ENCODE peak calls at places on chromosomes 1 and 21, in four cellular contexts. Z is brain microvascular endothelial cell, J is ovary, A is aorta. F is an unnamed sample.

GRCh38 chr1:213564215-213564659 is 423.5 kb upstream of the PROX1 start:
- DNase-seq in Z (no peak), A (no peak), J (no peak), F (no peak)

GRCh38 chr1:89990976-89991831 is 3.7 kb upstream of the ZNF326 start:
- DNase-seq in J (no peak), A (no peak), Z (no peak), F (no peak)

GRCh38 chr1:66434096-66434495 is 99.9 kb upstream of the SGIP1 start:
- DNase-seq in A (no peak), J (no peak), Z (no peak), F (no peak)

GRCh38 chr1:9252999-9253398 is 18.4 kb downstream of the H6PD start:
- DNase-seq in Z (no peak), J (no peak), A (peak), F (no peak)

GRCh38 chr21:46362946-46363345 is 39.0 kb downstream of the PCNT start:
- DNase-seq in J (no peak), A (no peak), Z (no peak), F (no peak)

GRCh38 chr1:41925712-41926111 is 7.0 kb upstream of the HIVEP3 start:
- DNase-seq in J (no peak), A (no peak), Z (no peak), F (no peak)

GRCh38 chr1:2135425-2135824 is 59.1 kb downstream of the FAAP20 start:
- DNase-seq in J (peak), Z (peak), A (peak), F (peak)

GRCh38 chr1:181936768-181937581 is 124.5 kb downstream of the ZNF648 start:
- DNase-seq in Z (no peak), J (no peak), A (no peak), F (no peak)

GRCh38 chr1:13623021-13623637 is 39.5 kb downstream of the PDPN start:
- DNase-seq in Z (no peak), J (no peak), A (no peak), F (no peak)

GRCh38 chr1:53982034-53982761 is 35.8 kb downstream of the LDLRAD1 start:
- DNase-seq in Z (peak), A (no peak), J (peak), F (peak)

F was measured in left ventricle myocardium inferior.